ENCODE peak calls at places on chromosomes 2 and 18, in seven cellular contexts. Y is ovary; E is CD8-positive, alpha-beta memory T cell; Z is right atrium auricular region; U is vagina; P is gastrocnemius medialis; B is OCI-LY7. I is an unnamed sample. For H3K36me3, the result is how much of the 10 kb centered on the place peaks cover.

GRCh38 chr2:162478721-162479129 is 134.8 kb downstream of the GCA start:
- DNase-seq in Y (no peak), E (no peak), Z (no peak), U (no peak), P (no peak), B (no peak), I (no peak)

GRCh38 chr18:51211552-51211951 is 14.1 kb upstream of the MEX3C start:
- DNase-seq in Y (no peak), E (peak), Z (peak), U (no peak), P (peak), B (no peak), I (peak)

GRCh38 chr2:106108351-106108750 is 85.8 kb downstream of the UXS1 start:
- DNase-seq in Y (peak), E (no peak), Z (no peak), U (no peak), P (no peak), B (peak), I (no peak)

GRCh38 chr18:41829648-41830516 is 125.2 kb upstream of the PIK3C3 start:
- DNase-seq in Y (no peak), E (no peak), Z (no peak), U (no peak), P (no peak), B (no peak), I (no peak)

GRCh38 chr2:141925511-141925910 is 205.3 kb downstream of the LRP1B start:
- DNase-seq in Y (no peak), E (no peak), Z (no peak), U (no peak), P (no peak), B (no peak), I (no peak)

GRCh38 chr2:98012561-98012979 is 16.8 kb upstream of the TMEM131 start:
- DNase-seq in Y (no peak), E (no peak), Z (no peak), U (no peak), P (no peak), B (peak), I (no peak)

GRCh38 chr2:25388491-25388890 is 46.8 kb upstream of the DNMT3A start:
- DNase-seq in Y (no peak), E (no peak), Z (peak), U (no peak), P (no peak), B (peak), I (no peak)

GRCh38 chr18:41237317-41237716 is 717.7 kb upstream of the PIK3C3 start:
- DNase-seq in Y (no peak), E (no peak), Z (no peak), U (no peak), P (no peak), B (no peak), I (no peak)

GRCh38 chr2:135600915-135601314 is 69.6 kb downstream of the R3HDM1 start:
- DNase-seq in Y (no peak), E (no peak), Z (no peak), U (no peak), P (no peak), B (peak), I (no peak)

GRCh38 chr2:25306767-25307368 is 34.9 kb downstream of the DNMT3A start:
- DNase-seq in Y (no peak), E (no peak), Z (no peak), U (no peak), P (peak), B (no peak), I (no peak)

GRCh38 chr2:225182126-225182525 is 139.9 kb upstream of the DOCK10 start:
- DNase-seq in Y (no peak), E (no peak), Z (no peak), U (no peak), P (no peak), B (no peak), I (no peak)

GRCh38 chr2:35973132-35973736 is 382.3 kb upstream of the CRIM1 start:
- DNase-seq in Y (no peak), E (no peak), Z (no peak), U (no peak), P (no peak), B (peak), I (peak)

GRCh38 chr2:222756951-222757645 is 85.6 kb downstream of the MOGAT1 start:
- DNase-seq in Y (no peak), E (no peak), Z (no peak), U (no peak), P (no peak), B (no peak), I (no peak)

GRCh38 chr2:102122115-102122514 is 20.4 kb upstream of the IL1R1 start:
- DNase-seq in Y (no peak), E (no peak), Z (no peak), U (no peak), P (no peak), B (no peak), I (no peak)

GRCh38 chr2:45826889-45827635 is 175.6 kb downstream of the PRKCE start:
- DNase-seq in Y (no peak), E (no peak), Z (peak), U (no peak), P (peak), B (no peak), I (no peak)

GRCh38 chr2:12766421-12766879 is 49.7 kb downstream of the TRIB2 start:
- DNase-seq in Y (no peak), E (no peak), Z (no peak), U (no peak), P (no peak), B (no peak), I (no peak)

GRCh38 chr2:180456811-180457210 is 449.7 kb upstream of the CWC22 start:
- DNase-seq in Y (no peak), E (no peak), Z (no peak), U (no peak), P (no peak), B (no peak), I (no peak)

GRCh38 chr2:178484245-178485041 is 4.2 kb downstream of the PLEKHA3 start:
- DNase-seq in Y (no peak), E (no peak), Z (peak), U (no peak), P (no peak), B (no peak), I (peak)

GRCh38 chr2:41933585-41934322 is 114.1 kb upstream of the PKDCC start:
- DNase-seq in Y (no peak), E (no peak), Z (no peak), U (no peak), P (no peak), B (no peak), I (no peak)

GRCh38 chr2:54042908-54043620 is 72.3 kb upstream of the PSME4 start:
- DNase-seq in Y (no peak), E (no peak), Z (no peak), U (no peak), P (peak), B (no peak), I (no peak)

GRCh38 chr18:10442551-10442971 is 11.9 kb upstream of the APCDD1 start:
- DNase-seq in Y (no peak), E (no peak), Z (no peak), U (no peak), P (no peak), B (no peak), I (no peak)

GRCh38 chr18:45760443-45761036 is 36.6 kb downstream of the SLC14A1 start:
- DNase-seq in Y (no peak), E (no peak), Z (no peak), U (no peak), P (no peak), B (no peak), I (peak)
- H3K4me3 ChIP-seq in Y (no peak), E (no peak), Z (no peak), U (no peak), P (no peak), B (no peak), I (no peak)

GRCh38 chr18:31553800-31554199 is 37.9 kb upstream of the TTR start:
- DNase-seq in Y (no peak), E (no peak), Z (no peak), U (no peak), P (no peak), B (no peak), I (no peak)

GRCh38 chr18:31557446-31557845 is 34.2 kb upstream of the TTR start:
- DNase-seq in Y (no peak), E (no peak), Z (no peak), U (no peak), P (no peak), B (no peak), I (no peak)

GRCh38 chr18:31551883-31552282 is 39.8 kb upstream of the TTR start:
- DNase-seq in Y (no peak), E (no peak), Z (no peak), U (no peak), P (no peak), B (no peak), I (no peak)

GRCh38 chr18:31555971-31556747 is 35.5 kb upstream of the TTR start:
- DNase-seq in Y (no peak), E (peak), Z (no peak), U (no peak), P (no peak), B (peak), I (peak)

GRCh38 chr18:31554776-31555175 is 36.9 kb upstream of the TTR start:
- DNase-seq in Y (no peak), E (no peak), Z (no peak), U (no peak), P (no peak), B (no peak), I (peak)
- H3K36me3 ChIP-seq in Y (under half), E (under half), Z (under half), U (under half), P (under half), B (under half), I (under half)

DNA sequence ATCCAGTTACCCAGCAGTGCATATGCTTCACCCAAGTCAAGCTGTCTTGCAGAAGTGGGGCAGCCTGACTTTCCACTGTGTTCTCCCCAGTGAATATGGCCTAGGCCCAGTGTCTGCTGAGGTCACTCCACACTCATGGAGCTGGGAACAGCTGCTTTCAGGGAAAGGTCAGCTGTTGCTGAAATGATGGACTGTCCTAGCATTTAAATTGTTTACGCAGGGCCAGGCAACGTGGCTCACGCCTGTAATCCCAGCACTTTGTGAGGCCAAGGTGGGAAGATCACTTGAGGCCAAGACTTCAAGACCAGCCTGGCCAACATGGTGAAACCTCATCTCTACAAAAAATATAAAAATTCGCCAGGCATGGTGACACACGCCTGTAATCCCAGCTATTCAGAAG is 86.5 kb downstream of the LIPG start:
- DNase-seq in Y (no peak), E (no peak), Z (no peak), U (no peak), P (peak), B (no peak), I (no peak)
- H3K27ac ChIP-seq in Y (no peak), E (no peak), Z (no peak), U (no peak), P (peak), B (no peak), I (peak)

GRCh38 chr18:28510210-28510609 is 333.3 kb upstream of the CDH2 start:
- DNase-seq in Y (no peak), E (no peak), Z (no peak), U (no peak), P (no peak), B (no peak), I (no peak)

GRCh38 chr18:28511421-28511821 is 334.5 kb upstream of the CDH2 start:
- DNase-seq in Y (no peak), E (no peak), Z (no peak), U (no peak), P (no peak), B (no peak), I (no peak)

GRCh38 chr18:28514699-28515098 is 337.8 kb upstream of the CDH2 start:
- DNase-seq in Y (no peak), E (no peak), Z (no peak), U (no peak), P (no peak), B (no peak), I (peak)

DNA sequence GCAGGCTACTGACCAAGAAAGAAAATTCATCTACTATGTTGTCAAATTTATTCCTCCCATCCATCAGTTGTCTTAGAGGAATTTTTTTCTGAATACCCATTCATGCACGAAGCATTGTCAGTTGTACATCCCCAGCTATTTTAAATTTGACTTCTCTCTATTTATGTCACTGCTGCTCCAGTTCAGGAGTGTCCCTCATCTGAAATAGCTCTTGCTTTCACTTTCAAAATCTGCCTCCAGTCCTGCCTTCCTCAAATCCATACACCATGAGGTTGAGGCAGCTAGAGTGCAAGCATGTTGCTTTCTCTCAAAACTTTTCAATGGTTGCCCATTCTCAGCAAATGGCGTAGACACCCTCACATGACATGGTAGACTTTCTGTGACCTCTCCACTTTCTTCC is 335.4 kb upstream of the CDH2 start:
- DNase-seq in Y (no peak), E (no peak), Z (no peak), U (no peak), P (no peak), B (no peak), I (peak)
- H3K4me3 ChIP-seq in Y (no peak), E (no peak), Z (peak), U (no peak), P (no peak), B (no peak), I (no peak)

DNA sequence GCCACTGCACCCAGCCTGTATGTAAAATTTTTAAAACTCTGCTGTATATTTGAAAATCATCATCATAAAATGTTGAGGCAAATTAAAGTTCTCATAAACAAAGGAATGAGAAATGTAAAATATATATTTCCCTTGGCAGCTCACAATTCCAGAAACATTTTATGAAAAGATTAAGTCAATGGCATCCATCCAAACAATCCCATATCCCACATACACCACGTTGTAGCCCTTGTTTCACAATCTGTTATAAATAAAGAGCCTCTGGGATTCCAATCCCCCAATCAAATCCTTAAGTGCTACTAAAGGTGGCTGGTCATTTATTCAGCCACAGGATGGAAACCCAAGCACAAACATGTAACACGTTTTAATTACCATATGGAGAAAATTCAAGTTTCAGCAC is 51.7 kb downstream of the GFPT1 start:
- DNase-seq in Y (no peak), E (no peak), Z (no peak), U (no peak), P (no peak), B (no peak), I (no peak)
- H3K36me3 ChIP-seq in Y (under half), E (under half), Z (under half), U (under half), P (half or more), B (half or more), I (under half)

DNA sequence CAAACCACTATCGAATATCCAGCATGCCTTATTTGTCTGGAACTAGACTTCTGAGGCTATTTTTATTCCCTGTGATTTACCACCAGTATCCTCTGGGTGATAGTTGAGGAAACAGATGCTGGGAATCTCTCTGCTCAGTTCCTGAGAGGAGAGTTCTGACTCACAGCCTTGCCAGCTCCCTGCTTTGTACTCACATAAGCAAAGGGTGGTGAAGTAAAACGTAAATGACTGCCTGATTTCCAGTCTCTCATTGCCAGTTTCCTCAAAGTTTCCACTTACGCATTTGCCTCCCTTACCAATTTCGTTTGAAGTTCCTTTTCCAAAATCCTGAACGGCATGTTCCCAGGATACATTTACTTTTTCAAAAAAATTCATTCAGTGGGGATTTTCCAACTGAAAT is 69.2 kb upstream of the HNRNPA3 start:
- DNase-seq in Y (no peak), E (no peak), Z (no peak), U (no peak), P (no peak), B (no peak), I (no peak)
- H3K27ac ChIP-seq in Y (no peak), E (no peak), Z (no peak), U (no peak), P (no peak), B (no peak), I (no peak)

GRCh38 chr2:74671479-74671878 is 17.4 kb downstream of the SEMA4F start:
- DNase-seq in Y (no peak), E (no peak), Z (no peak), U (no peak), P (no peak), B (no peak), I (no peak)
- H3K4me3 ChIP-seq in Y (no peak), E (no peak), Z (no peak), U (no peak), P (no peak), B (no peak), I (no peak)

GRCh38 chr2:217839073-217839749 is 163.6 kb downstream of the TNS1 start:
- DNase-seq in Y (no peak), E (no peak), Z (no peak), U (no peak), P (no peak), B (no peak), I (no peak)
- H3K36me3 ChIP-seq in Y (under half), E (under half), Z (half or more), U (under half), P (under half), B (under half), I (under half)